ENCODE peak calls at places on chromosomes 4 and X, in six cellular contexts. Z is NCI-H1092; F is cardiac fibroblast; D is sciatic nerve; I is MM.1S; R is activated naive CD4-positive, alpha-beta T cell treated with anti-CD3 and anti-CD28 coated beads for 36 hours. V is an unnamed sample.

GRCh38 chr4:174324725-174325124 is 41.0 kb downstream of the CEP44 start:
- DNase-seq in Z (no peak), F (peak; percentile 71), D (no peak), I (no peak), R (no peak), V (no peak)

GRCh38 chr4:68606240-68606639 is 30.1 kb upstream of the UGT2B17 start:
- DNase-seq in Z (no peak), F (no peak), D (no peak), I (no peak), R (no peak), V (no peak)

GRCh38 chrX:124097116-124097515 is 135.6 kb downstream of the STAG2 start:
- DNase-seq in Z (no peak), F (no peak), D (no peak), I (no peak), R (no peak), V (no peak)

GRCh38 chrX:45851434-45851991 is 650.8 kb upstream of the DIPK2B start:
- DNase-seq in Z (peak; percentile 30), F (no peak), D (no peak), I (peak; percentile 58), R (peak; percentile 57), V (peak; percentile 3)

GRCh38 chrX:16386126-16386525 is 218.8 kb downstream of the MAGEB17 start:
- DNase-seq in Z (no peak), F (no peak), D (no peak), I (no peak), R (no peak), V (no peak)

GRCh38 chr4:25993564-25994185 is 79.7 kb downstream of the SMIM20 start:
- DNase-seq in Z (no peak), F (peak; percentile 36), D (no peak), I (peak; percentile 21), R (peak; percentile 34), V (no peak)

GRCh38 chr4:110292994-110293744 is 94.8 kb upstream of the ELOVL6 start:
- DNase-seq in Z (no peak), F (no peak), D (no peak), I (no peak), R (no peak), V (no peak)

GRCh38 chrX:57227691-57228090 is 58.8 kb upstream of the FAAH2 start:
- DNase-seq in Z (no peak), F (no peak), D (no peak), I (no peak), R (peak; percentile 5), V (no peak)

GRCh38 chr4:154707877-154708276 is 35.9 kb upstream of the LRAT start:
- DNase-seq in Z (no peak), F (no peak), D (no peak), I (no peak), R (no peak), V (no peak)

GRCh38 chr4:1579834-1580686 is 104.1 kb downstream of the FAM53A start:
- DNase-seq in Z (no peak), F (peak; percentile 93), D (peak; percentile 97), I (no peak), R (peak; percentile 89), V (peak; percentile 95)

GRCh38 chr4:41319553-41319952 is 62.8 kb downstream of the UCHL1 start:
- DNase-seq in Z (no peak), F (no peak), D (no peak), I (no peak), R (no peak), V (no peak)

GRCh38 chrX:19659929-19660328 is 144.6 kb upstream of the MAP3K15 start:
- DNase-seq in Z (no peak), F (peak; percentile 23), D (no peak), I (no peak), R (no peak), V (no peak)

GRCh38 chrX:132219343-132219768 is at the start of gene RAP2C:
- DNase-seq in Z (peak; percentile 54), F (peak; percentile 76), D (peak; percentile 78), I (peak; percentile 71), R (peak; percentile 76), V (peak; percentile 43)

GRCh38 chr4:23388699-23389395 is 501.0 kb downstream of the PPARGC1A start:
- DNase-seq in Z (no peak), F (no peak), D (no peak), I (no peak), R (no peak), V (no peak)

GRCh38 chr4:174283507-174284180 is at the start of the genes CEP44 and FBXO8:
- DNase-seq in Z (peak; percentile 58), F (peak; percentile 89), D (peak; percentile 73), I (peak; percentile 78), R (peak; percentile 75), V (peak; percentile 64)

GRCh38 chr4:142402925-142403324 is 443.2 kb downstream of the INPP4B start:
- DNase-seq in Z (no peak), F (peak; percentile 74), D (no peak), I (no peak), R (peak; percentile 36), V (no peak)

GRCh38 chr4:14897217-14897616 is 105.1 kb upstream of the CPEB2 start:
- DNase-seq in Z (no peak), F (peak; percentile 38), D (no peak), I (no peak), R (no peak), V (no peak)

GRCh38 chrX:41457618-41458192 is 10.6 kb downstream of the NYX start:
- DNase-seq in Z (no peak), F (peak; percentile 22), D (peak; percentile 46), I (peak; percentile 71), R (peak; percentile 48), V (no peak)

GRCh38 chr4:89216866-89217265 is 90.7 kb downstream of the GPRIN3 start:
- DNase-seq in Z (no peak), F (no peak), D (no peak), I (no peak), R (no peak), V (no peak)

GRCh38 chrX:41984628-41985027 is 61.3 kb upstream of the CASK start:
- DNase-seq in Z (no peak), F (no peak), D (no peak), I (no peak), R (no peak), V (no peak)

GRCh38 chr4:144343143-144343755 is 202.7 kb upstream of the GYPA start:
- DNase-seq in Z (no peak), F (no peak), D (no peak), I (no peak), R (no peak), V (no peak)

GRCh38 chr4:6179362-6179761 is 21.0 kb downstream of the JAKMIP1 start:
- DNase-seq in Z (no peak), F (no peak), D (no peak), I (no peak), R (peak; percentile 22), V (no peak)

GRCh38 chrX:11688201-11688600 is 22.5 kb upstream of the ARHGAP6 start:
- DNase-seq in Z (no peak), F (peak; percentile 22), D (no peak), I (no peak), R (no peak), V (no peak)

GRCh38 chr4:162410854-162411253 is 247.1 kb upstream of the FSTL5 start:
- DNase-seq in Z (no peak), F (no peak), D (no peak), I (no peak), R (no peak), V (no peak)

GRCh38 chr4:8840006-8840793 is 31.4 kb downstream of the HMX1 start:
- DNase-seq in Z (no peak), F (no peak), D (peak; percentile 36), I (no peak), R (no peak), V (no peak)

GRCh38 chrX:11059923-11060322 is 51.2 kb upstream of the HCCS start:
- DNase-seq in Z (no peak), F (no peak), D (no peak), I (no peak), R (no peak), V (no peak)

GRCh38 chrX:70253377-70254062 is 6.5 kb downstream of the P2RY4 start:
- DNase-seq in Z (no peak), F (peak; percentile 16), D (no peak), I (no peak), R (peak; percentile 13), V (no peak)

GRCh38 chr4:156169861-156170260 is 216.2 kb upstream of the CTSO start:
- DNase-seq in Z (no peak), F (peak; percentile 33), D (no peak), I (no peak), R (no peak), V (no peak)

GRCh38 chr4:121989715-121990114 is 37.9 kb upstream of the TRPC3 start:
- DNase-seq in Z (no peak), F (peak; percentile 82), D (no peak), I (no peak), R (no peak), V (no peak)

GRCh38 chr4:77120888-77121508 is 36.0 kb upstream of the CCNG2 start:
- DNase-seq in Z (no peak), F (no peak), D (no peak), I (no peak), R (no peak), V (no peak)

GRCh38 chrX:137969191-137969590 is 403.3 kb downstream of the ZIC3 start:
- DNase-seq in Z (no peak), F (no peak), D (no peak), I (no peak), R (no peak), V (no peak)

GRCh38 chr4:128675083-128675482 is 134.4 kb upstream of the JADE1 start:
- DNase-seq in Z (no peak), F (no peak), D (no peak), I (peak; percentile 97), R (no peak), V (no peak)

GRCh38 chr4:10732235-10732975 is 47.8 kb upstream of the CLNK start:
- DNase-seq in Z (no peak), F (no peak), D (no peak), I (peak; percentile 27), R (peak; percentile 57), V (no peak)

GRCh38 chr4:1470816-1471442 is 64.7 kb upstream of the NKX1-1 start:
- DNase-seq in Z (no peak), F (no peak), D (peak; percentile 48), I (no peak), R (no peak), V (no peak)

GRCh38 chr4:7150083-7150635 is 42.2 kb upstream of the SORCS2 start:
- DNase-seq in Z (no peak), F (no peak), D (no peak), I (no peak), R (no peak), V (no peak)

GRCh38 chr4:102338405-102338804 is 6.9 kb downstream of the SLC39A8 start:
- DNase-seq in Z (no peak), F (peak; percentile 57), D (no peak), I (no peak), R (no peak), V (no peak)

GRCh38 chr4:124206779-124207605 is 505.5 kb downstream of the ANKRD50 start:
- DNase-seq in Z (no peak), F (peak; percentile 87), D (no peak), I (no peak), R (no peak), V (no peak)

GRCh38 chr4:25814323-25814722 is 48.5 kb downstream of the SEL1L3 start:
- DNase-seq in Z (no peak), F (peak; percentile 80), D (peak; percentile 73), I (no peak), R (no peak), V (no peak)

V was measured in effector memory CD8-positive, alpha-beta T cell.